ENCODE peak calls at places on chromosomes 16 and 17, in five cellular contexts. One of them, this sample, is unnamed.

GRCh38 chr17:38558751-38559024 is 47.1 kb downstream of the SRCIN1 start:
- DNase-seq in nephron progenitor cell: no peak
- DNase-seq in mesothelial cell of epicardium: no peak
- DNase-seq in OCI-LY7: no peak
- DNase-seq in ovary: no peak
- DNase-seq in this sample: no peak

GRCh38 chr17:82876602-82877391 is 37.0 kb upstream of the ZNF750 start:
- DNase-seq in ovary: peak; percentile 80
- DNase-seq in OCI-LY7: no peak
- DNase-seq in mesothelial cell of epicardium: no peak
- DNase-seq in nephron progenitor cell: peak; percentile 65
- DNase-seq in this sample: no peak

GRCh38 chr16:56626685-56627084 is 1.1 kb downstream of the MT1E start:
- DNase-seq in OCI-LY7: no peak
- DNase-seq in ovary: no peak
- DNase-seq in mesothelial cell of epicardium: no peak
- DNase-seq in nephron progenitor cell: no peak
- DNase-seq in this sample: no peak

GRCh38 chr17:39702901-39703893 is 3.3 kb downstream of the ERBB2 start:
- DNase-seq in OCI-LY7: peak; percentile 43
- DNase-seq in ovary: no peak
- DNase-seq in nephron progenitor cell: no peak
- DNase-seq in mesothelial cell of epicardium: no peak
- DNase-seq in this sample: peak; percentile 78

GRCh38 chr16:81095653-81095952 is 592 bp downstream of the GCSH start:
- DNase-seq in OCI-LY7: no peak
- DNase-seq in mesothelial cell of epicardium: no peak
- DNase-seq in ovary: no peak
- DNase-seq in nephron progenitor cell: no peak
- DNase-seq in this sample: no peak

GRCh38 chr16:593406-593805 is 3.5 kb downstream of the RAB40C start:
- DNase-seq in OCI-LY7: no peak
- DNase-seq in ovary: no peak
- DNase-seq in nephron progenitor cell: no peak
- DNase-seq in mesothelial cell of epicardium: no peak
- DNase-seq in this sample: no peak

GRCh38 chr17:61058066-61058465 is 341.6 kb upstream of the TBX2 start:
- DNase-seq in ovary: no peak
- DNase-seq in nephron progenitor cell: no peak
- DNase-seq in OCI-LY7: no peak
- DNase-seq in mesothelial cell of epicardium: no peak
- DNase-seq in this sample: no peak

GRCh38 chr17:40124279-40125141 is 2.7 kb downstream of the MSL1 start:
- DNase-seq in OCI-LY7: no peak
- DNase-seq in mesothelial cell of epicardium: no peak
- DNase-seq in nephron progenitor cell: no peak
- DNase-seq in ovary: no peak
- DNase-seq in this sample: no peak

GRCh38 chr17:47615766-47616424 is 33.8 kb upstream of the KPNB1 start:
- DNase-seq in mesothelial cell of epicardium: no peak
- DNase-seq in OCI-LY7: peak; percentile 72
- DNase-seq in nephron progenitor cell: peak; percentile 6
- DNase-seq in ovary: no peak
- DNase-seq in this sample: peak; percentile 36

GRCh38 chr16:2090819-2091721 is 43.3 kb downstream of the TSC2 start:
- DNase-seq in nephron progenitor cell: peak; percentile 96
- DNase-seq in mesothelial cell of epicardium: peak; percentile 87
- DNase-seq in ovary: peak; percentile 85
- DNase-seq in OCI-LY7: peak; percentile 57
- DNase-seq in this sample: peak; percentile 97

GRCh38 chr16:17497648-17498047 is 26.9 kb upstream of the XYLT1 start:
- DNase-seq in mesothelial cell of epicardium: no peak
- DNase-seq in nephron progenitor cell: no peak
- DNase-seq in ovary: no peak
- DNase-seq in OCI-LY7: no peak
- DNase-seq in this sample: no peak

GRCh38 chr17:628089-628488 is 86.5 kb downstream of the VPS53 start:
- DNase-seq in ovary: no peak
- DNase-seq in mesothelial cell of epicardium: no peak
- DNase-seq in nephron progenitor cell: no peak
- DNase-seq in OCI-LY7: no peak
- DNase-seq in this sample: no peak

GRCh38 chr17:57372156-57372555 is 115.8 kb downstream of the MSI2 start:
- DNase-seq in OCI-LY7: no peak
- DNase-seq in ovary: no peak
- DNase-seq in nephron progenitor cell: no peak
- DNase-seq in mesothelial cell of epicardium: no peak
- DNase-seq in this sample: no peak

GRCh38 chr17:71071837-71072236 is 902.5 kb downstream of the KCNJ2 start:
- DNase-seq in OCI-LY7: no peak
- DNase-seq in mesothelial cell of epicardium: no peak
- DNase-seq in ovary: no peak
- DNase-seq in nephron progenitor cell: no peak
- DNase-seq in this sample: no peak

GRCh38 chr16:31214705-31215286 is 877 bp downstream of the TRIM72 start:
- DNase-seq in OCI-LY7: no peak
- DNase-seq in nephron progenitor cell: peak; percentile 56
- DNase-seq in ovary: no peak
- DNase-seq in mesothelial cell of epicardium: no peak
- DNase-seq in this sample: no peak

GRCh38 chr16:72073831-72074230 is 10.8 kb downstream of the HPR start:
- DNase-seq in OCI-LY7: no peak
- DNase-seq in ovary: peak; percentile 65
- DNase-seq in nephron progenitor cell: no peak
- DNase-seq in mesothelial cell of epicardium: no peak
- DNase-seq in this sample: no peak

DNA sequence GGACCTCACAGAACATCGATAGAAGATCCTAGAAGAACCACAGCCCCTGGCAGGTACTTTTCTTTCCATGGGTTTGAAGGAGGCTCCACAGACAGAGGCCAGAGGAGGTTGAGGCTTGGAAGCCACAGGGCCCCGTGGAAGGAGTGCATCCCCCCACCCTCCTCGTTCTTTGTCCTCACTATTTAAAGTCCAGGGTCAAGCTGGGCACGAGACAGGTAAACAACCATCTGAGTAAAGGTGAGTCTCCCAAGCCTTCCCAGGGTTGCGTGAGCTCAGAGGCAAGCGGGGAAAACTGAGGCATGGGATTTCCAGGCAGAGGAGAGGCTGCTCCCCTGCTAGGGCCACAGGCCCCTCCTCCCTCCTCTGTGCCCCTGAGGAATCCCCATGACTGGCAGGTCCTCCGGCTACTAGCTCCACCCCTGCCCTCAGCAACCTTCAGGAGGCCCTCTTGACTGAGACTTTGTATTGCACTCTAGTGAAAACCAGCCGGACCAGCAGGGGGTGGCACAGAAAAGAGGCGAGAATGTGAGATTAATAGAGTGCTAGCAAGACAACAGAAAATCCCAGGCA is 927 bp upstream of the SULT1A2 start:
- DNase-seq in OCI-LY7: peak; percentile 58
- DNase-seq in nephron progenitor cell: peak; percentile 28
- DNase-seq in ovary: no peak
- DNase-seq in mesothelial cell of epicardium: no peak
- DNase-seq in this sample: peak; percentile 26
- TF ChIP-seq CTCF in OCI-LY7: peak; percentile 53
- TF ChIP-seq CTCF in nephron progenitor cell: no peak
- TF ChIP-seq CTCF in ovary: no peak
- TF ChIP-seq CTCF in mesothelial cell of epicardium: no peak
- TF ChIP-seq CTCF in this sample: no peak

GRCh38 chr16:27230562-27230991 is 27.3 kb downstream of the KDM8 start:
- DNase-seq in OCI-LY7: no peak
- DNase-seq in nephron progenitor cell: no peak
- DNase-seq in ovary: no peak
- DNase-seq in mesothelial cell of epicardium: no peak
- DNase-seq in this sample: no peak
- TF ChIP-seq CTCF in OCI-LY7: peak; percentile 15
- TF ChIP-seq CTCF in nephron progenitor cell: no peak
- TF ChIP-seq CTCF in ovary: no peak
- TF ChIP-seq CTCF in mesothelial cell of epicardium: no peak
- TF ChIP-seq CTCF in this sample: no peak

DNA sequence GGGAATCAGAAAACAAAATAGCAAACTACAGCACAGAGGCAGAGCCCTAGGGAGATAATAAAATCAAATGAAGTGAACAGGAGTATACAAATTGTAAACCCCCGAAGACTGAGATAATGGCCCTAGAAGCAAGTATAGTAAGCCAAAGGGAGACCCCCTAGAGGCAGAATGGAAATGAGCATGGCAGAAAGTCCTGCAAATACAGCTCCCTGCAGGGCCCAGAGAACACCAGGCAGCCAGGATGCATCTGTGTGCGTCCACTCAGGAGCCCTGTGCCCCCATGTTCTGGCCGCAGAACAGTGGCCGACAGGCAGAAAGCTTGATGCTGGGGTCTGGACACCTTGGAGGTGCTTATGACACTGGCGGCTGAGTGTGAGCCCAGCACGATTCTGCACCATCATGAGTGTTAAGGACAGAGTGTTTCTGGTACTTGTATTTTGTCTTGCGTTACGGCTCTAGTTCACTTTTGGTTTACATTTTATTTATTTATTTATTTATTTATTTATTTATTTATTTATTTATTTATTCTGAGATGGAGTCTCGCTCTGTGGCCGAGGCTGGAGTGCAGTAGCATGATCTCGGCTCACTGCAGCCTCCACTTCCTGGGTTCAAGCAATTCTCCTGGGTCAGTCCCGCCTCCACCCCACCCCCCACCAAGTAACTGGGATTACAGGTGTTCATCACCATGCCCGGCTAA is 48.7 kb downstream of the RGS9 start:
- DNase-seq in ovary: no peak
- DNase-seq in nephron progenitor cell: no peak
- DNase-seq in OCI-LY7: no peak
- DNase-seq in mesothelial cell of epicardium: no peak
- DNase-seq in this sample: no peak
- TF ChIP-seq CTCF in ovary: no peak
- TF ChIP-seq CTCF in nephron progenitor cell: no peak
- TF ChIP-seq CTCF in OCI-LY7: peak; percentile 56
- TF ChIP-seq CTCF in mesothelial cell of epicardium: no peak
- TF ChIP-seq CTCF in this sample: no peak

DNA sequence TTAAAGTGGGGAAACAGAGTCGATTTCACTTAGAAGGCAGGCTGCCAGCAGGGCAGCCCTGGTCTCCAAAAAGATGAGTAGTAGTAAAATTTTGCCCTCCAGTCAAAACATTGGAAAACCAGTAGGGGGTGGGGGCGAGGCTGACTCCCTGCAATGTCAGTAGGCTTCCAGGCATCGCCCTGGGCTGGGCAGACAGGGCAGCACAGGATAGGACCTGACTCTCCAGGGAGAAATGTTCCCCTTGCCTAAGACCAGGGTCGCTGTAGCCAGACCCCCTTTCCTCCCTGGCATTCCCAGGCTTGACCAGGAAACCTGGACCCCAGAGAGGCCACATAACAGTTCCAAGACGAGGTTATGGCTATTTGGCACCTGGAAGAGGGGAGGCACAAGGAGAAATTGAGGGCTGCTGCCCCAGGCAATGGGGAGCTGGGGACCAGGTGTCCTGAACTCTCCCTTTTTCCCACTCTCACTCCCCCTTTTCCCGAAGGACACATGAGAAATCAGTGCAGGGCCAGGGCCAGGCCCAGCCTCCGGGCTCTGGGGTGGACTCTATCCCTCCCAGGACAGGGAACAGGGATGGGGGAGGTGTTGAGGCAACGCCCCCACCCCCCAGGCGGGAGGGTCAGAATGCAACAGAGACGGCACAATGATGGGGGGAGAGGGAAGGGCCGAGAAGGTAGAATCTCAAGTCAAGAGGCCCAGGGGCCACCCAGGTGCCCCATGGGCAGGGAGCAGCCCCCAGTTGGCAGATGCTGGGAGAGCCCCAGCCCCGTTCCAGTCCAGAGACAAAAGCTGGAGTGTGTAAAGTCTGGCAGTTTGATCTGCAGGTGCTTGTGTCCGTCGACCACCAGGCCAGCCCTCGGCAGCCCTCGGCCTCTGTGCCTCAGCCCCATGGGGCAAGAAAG is 4.5 kb upstream of the SAMD14 start:
- DNase-seq in nephron progenitor cell: no peak
- DNase-seq in mesothelial cell of epicardium: no peak
- DNase-seq in ovary: no peak
- DNase-seq in OCI-LY7: no peak
- DNase-seq in this sample: no peak
- TF ChIP-seq CTCF in nephron progenitor cell: no peak
- TF ChIP-seq CTCF in mesothelial cell of epicardium: no peak
- TF ChIP-seq CTCF in ovary: no peak
- TF ChIP-seq CTCF in OCI-LY7: no peak
- TF ChIP-seq CTCF in this sample: no peak